ENCODE peak calls at places on chromosomes 12 and 14, in four cellular contexts. K is non-pigmented ciliary epithelial cell; Q is HEK293T; B is activated CD4-positive, CD25-positive, alpha-beta regulatory T cell. R is an unnamed sample.

GRCh38 chr14:73467377-73467776 is 9.0 kb upstream of the NUMB start:
- DNase-seq in K (no peak), Q (no peak), B (peak; percentile 33), R (no peak)

GRCh38 chr14:100297320-100298300 is 8.6 kb downstream of the SLC25A29 start:
- DNase-seq in K (peak; percentile 41), Q (no peak), B (no peak), R (peak; percentile 31)

GRCh38 chr12:115044073-115044472 is 360.1 kb upstream of the TBX3 start:
- DNase-seq in K (no peak), Q (peak; percentile 11), B (no peak), R (no peak)

GRCh38 chr14:99619873-99620834 is 16.1 kb upstream of the CCDC85C start:
- DNase-seq in K (no peak), Q (no peak), B (no peak), R (no peak)

GRCh38 chr12:52207895-52208294 is 16.1 kb upstream of the KRT80 start:
- DNase-seq in K (no peak), Q (no peak), B (no peak), R (no peak)

GRCh38 chr12:14611640-14612203 is 44.0 kb upstream of the PLBD1 start:
- DNase-seq in K (no peak), Q (no peak), B (no peak), R (no peak)

GRCh38 chr12:100741084-100741711 is 53.4 kb upstream of the ANO4 start:
- DNase-seq in K (no peak), Q (peak; percentile 41), B (no peak), R (peak; percentile 8)

GRCh38 chr14:94395900-94396574 is 7.6 kb upstream of the SERPINA1 start:
- DNase-seq in K (no peak), Q (no peak), B (no peak), R (no peak)

GRCh38 chr14:66624319-66624937 is 116.5 kb downstream of the GPHN start:
- DNase-seq in K (no peak), Q (peak; percentile 52), B (no peak), R (peak; percentile 31)

GRCh38 chr12:89033062-89033461 is 319.2 kb downstream of the DUSP6 start:
- DNase-seq in K (no peak), Q (no peak), B (no peak), R (no peak)

GRCh38 chr12:114320910-114321309 is 85.0 kb downstream of the TBX5 start:
- DNase-seq in K (no peak), Q (no peak), B (no peak), R (no peak)

GRCh38 chr12:123908884-123909807 is 63.5 kb downstream of the CCDC92 start:
- DNase-seq in K (no peak), Q (no peak), B (no peak), R (no peak)

GRCh38 chr14:91344107-91344506 is 73.5 kb downstream of the CCDC88C start:
- DNase-seq in K (no peak), Q (no peak), B (no peak), R (no peak)

GRCh38 chr12:103829092-103829491 is 11.9 kb downstream of the NT5DC3 start:
- DNase-seq in K (no peak), Q (no peak), B (no peak), R (no peak)

GRCh38 chr12:120453977-120454376 is 7.7 kb downstream of the GATC start:
- DNase-seq in K (no peak), Q (peak; percentile 53), B (no peak), R (no peak)

GRCh38 chr14:93708311-93708734 is 80.0 kb downstream of the PRIMA1 start:
- DNase-seq in K (no peak), Q (no peak), B (no peak), R (no peak)

GRCh38 chr12:117857632-117858274 is 111.0 kb downstream of the KSR2 start:
- DNase-seq in K (no peak), Q (peak; percentile 69), B (peak; percentile 17), R (no peak)

GRCh38 chr12:124293286-124294003 is 1.4 kb upstream of the RFLNA start:
- DNase-seq in K (no peak), Q (no peak), B (no peak), R (no peak)

GRCh38 chr14:92625213-92625612 is 111.6 kb downstream of the RIN3 start:
- DNase-seq in K (no peak), Q (no peak), B (no peak), R (peak; percentile 93)

GRCh38 chr14:38866461-38866860 is 236.6 kb downstream of the SEC23A start:
- DNase-seq in K (no peak), Q (no peak), B (no peak), R (no peak)

GRCh38 chr14:68548194-68549056 is 244.4 kb downstream of the ZFP36L1 start:
- DNase-seq in K (peak; percentile 89), Q (peak; percentile 82), B (no peak), R (peak; percentile 96)

GRCh38 chr14:105926415-105927093 is 400.2 kb downstream of the TMEM121 start:
- DNase-seq in K (no peak), Q (no peak), B (no peak), R (no peak)

GRCh38 chr14:44846232-44846824 is 115.4 kb downstream of the KLHL28 start:
- DNase-seq in K (no peak), Q (peak; percentile 57), B (no peak), R (peak; percentile 8)

GRCh38 chr12:131264625-131265024 is 310.9 kb downstream of the ADGRD1 start:
- DNase-seq in K (no peak), Q (no peak), B (no peak), R (no peak)

GRCh38 chr12:41709463-41710285 is 435.0 kb downstream of the GXYLT1 start:
- DNase-seq in K (peak; percentile 22), Q (no peak), B (no peak), R (no peak)

R was measured in AG09309.